ENCODE peak calls at places on chromosomes 5 and 9, in five cellular contexts. E is osteoblast, N is lung, S is choroid plexus epithelial cell, K is cardiac fibroblast. O is an unnamed sample.

GRCh38 chr5:139431706-139432105 is 7.6 kb downstream of the DNAJC18 start:
- DNase-seq in S (no peak), K (no peak), N (no peak), E (no peak), O (no peak)

GRCh38 chr5:118882666-118883065 is 105.7 kb downstream of the DTWD2 start:
- DNase-seq in K (no peak), E (no peak), S (no peak), N (no peak), O (no peak)

GRCh38 chr5:172864747-172865146 is 30.7 kb downstream of the ERGIC1 start:
- DNase-seq in N (no peak), S (peak), E (no peak), K (no peak), O (no peak)

GRCh38 chr5:130476325-130476724 is 572.1 kb downstream of the CHSY3 start:
- DNase-seq in S (no peak), N (no peak), K (no peak), E (no peak), O (no peak)

GRCh38 chr5:74850016-74850415 is 16.2 kb downstream of the FAM169A start:
- DNase-seq in N (no peak), K (no peak), S (no peak), E (no peak), O (no peak)

GRCh38 chr9:90408659-90409058 is 234.0 kb downstream of the DIRAS2 start:
- DNase-seq in N (no peak), K (no peak), E (no peak), S (no peak), O (no peak)

GRCh38 chr5:1524481-1524798 is 680 bp upstream of the LPCAT1 start:
- DNase-seq in E (no peak), S (no peak), N (no peak), K (no peak), O (no peak)

GRCh38 chr9:96048116-96048953 is 172.8 kb downstream of the ERCC6L2 start:
- DNase-seq in S (no peak), E (peak), K (peak), N (no peak), O (peak)

GRCh38 chr9:82115900-82116299 is 127.3 kb downstream of the SPATA31D1 start:
- DNase-seq in S (no peak), E (no peak), K (no peak), N (no peak), O (no peak)

GRCh38 chr5:322942-323879 is 1.7 kb downstream of the AHRR start:
- DNase-seq in N (no peak), S (no peak), E (peak), K (no peak), O (no peak)

GRCh38 chr9:33782395-33783152 is 12.8 kb upstream of the PRSS3 start:
- DNase-seq in S (peak), N (no peak), K (peak), E (peak), O (peak)

GRCh38 chr5:169095976-169096375 is 205.0 kb downstream of the SLIT3 start:
- DNase-seq in N (no peak), S (no peak), K (no peak), E (no peak), O (no peak)

GRCh38 chr5:158922816-158923215 is 176.9 kb downstream of the EBF1 start:
- DNase-seq in E (no peak), K (no peak), N (no peak), S (no peak), O (no peak)

DNA sequence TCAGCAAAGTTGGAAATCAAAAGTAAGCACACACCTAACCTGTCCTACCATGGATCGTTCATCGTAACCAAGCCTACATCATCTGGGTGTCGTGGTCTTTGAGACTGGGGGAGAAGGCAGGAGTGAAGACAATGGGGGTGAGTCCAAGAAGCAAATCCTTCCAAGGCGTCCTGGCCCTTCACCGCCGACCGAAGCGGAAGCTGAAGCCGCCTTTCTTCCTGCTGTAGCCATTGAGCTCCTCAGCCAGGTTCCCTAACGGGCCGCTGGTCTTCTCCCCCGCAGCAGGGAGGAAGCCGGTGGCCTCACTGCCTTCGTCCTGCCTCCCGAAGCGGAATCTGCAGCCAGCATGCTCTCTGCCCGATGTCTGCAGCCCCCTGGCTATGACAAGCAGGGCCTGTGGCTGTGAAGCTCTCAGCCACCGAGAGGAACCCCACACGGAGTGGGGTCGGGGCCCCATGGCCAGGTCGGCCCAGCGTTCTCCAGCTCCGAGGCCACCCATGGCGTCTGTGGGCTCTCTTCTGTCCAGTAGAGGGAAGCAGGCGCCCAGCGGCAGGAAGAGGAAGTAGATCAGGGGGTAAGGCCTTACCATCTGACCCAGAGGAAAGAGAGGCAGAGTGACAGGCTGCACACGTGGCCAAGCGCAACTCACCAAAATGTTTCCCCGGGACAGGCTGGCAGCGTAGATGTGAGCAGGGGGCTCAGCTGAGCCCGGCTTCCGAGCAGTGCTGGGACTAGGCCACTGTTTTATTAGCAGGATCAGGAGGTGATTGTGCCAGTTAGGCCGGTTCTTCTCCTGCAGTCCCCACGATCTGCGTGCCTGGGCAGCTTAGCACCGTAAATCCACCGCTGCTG is 3.1 kb downstream of the QRFP start:
- DNase-seq in N (peak), E (peak), S (peak), K (no peak), O (no peak)
- H3K4me3 ChIP-seq in N (no peak), E (no peak), S (no peak), K (no peak), O (no peak)

GRCh38 chr5:5221731-5222130 is 81.6 kb downstream of the ADAMTS16 start:
- DNase-seq in K (no peak), N (no peak), S (peak), E (no peak), O (peak)
- TF ChIP-seq CTCF in K (no peak), N (no peak), S (no peak), E (no peak), O (no peak)

GRCh38 chr9:97704851-97705250 is 7.7 kb upstream of the XPA start:
- DNase-seq in N (no peak), S (no peak), K (peak), E (peak), O (no peak)
- H3K4me3 ChIP-seq in N (no peak), S (no peak), K (no peak), E (no peak), O (no peak)

GRCh38 chr5:142597546-142598337 is 88.1 kb downstream of the FGF1 start:
- DNase-seq in E (no peak), K (peak), N (no peak), S (peak), O (peak)
- TF ChIP-seq CTCF in E (peak), K (peak), N (no peak), S (peak), O (peak)

GRCh38 chr5:149627070-149627469 is 45.8 kb downstream of the ARHGEF37 start:
- DNase-seq in K (no peak), S (no peak), E (no peak), N (no peak), O (no peak)
- H3K4me3 ChIP-seq in K (no peak), S (no peak), E (no peak), N (no peak), O (no peak)

GRCh38 chr5:135750506-135750905 is 84.0 kb upstream of the SLC25A48 start:
- DNase-seq in N (no peak), S (no peak), K (no peak), E (no peak), O (no peak)
- TF ChIP-seq CTCF in N (no peak), S (peak), K (no peak), E (peak), O (no peak)

GRCh38 chr5:141557681-141558136 is 61.1 kb downstream of the DIAPH1 start:
- DNase-seq in S (peak), E (peak), K (peak), N (peak), O (peak)
- H3K4me3 ChIP-seq in S (peak), E (peak), K (peak), N (no peak), O (peak)

O was measured in fibroblast of the aortic adventitia.